ENCODE peak calls at places on chromosomes 1 and 21, in ten cellular contexts. One of them, this sample, is unnamed.

GRCh38 chr1:49556676-49557234 is 467.0 kb downstream of the AGBL4 start:
- DNase-seq in hippocampal formation: no peak
- DNase-seq in RPMI8226: no peak
- DNase-seq in T-helper 2 cell: no peak
- DNase-seq in NCI-H1092: no peak
- DNase-seq in RWPE1: no peak
- DNase-seq in stimulated activated CD4-positive, alpha-beta T cell treated with anti-CD3 and anti-CD28 coated beads, Interleukin-4, amount 100 ng/mL, for 48 hours: no peak
- DNase-seq in A549: no peak
- DNase-seq in CD4-positive, alpha-beta memory T cell: no peak
- DNase-seq in NCI-H524 treated with DMSO at 0.1 percent for 48 hours: no peak
- DNase-seq in this sample: no peak

GRCh38 chr1:214270097-214270635 is 10.8 kb upstream of the SMYD2 start:
- DNase-seq in hippocampal formation: no peak
- DNase-seq in RWPE1: no peak
- DNase-seq in CD4-positive, alpha-beta memory T cell: no peak
- DNase-seq in A549: no peak
- DNase-seq in T-helper 2 cell: no peak
- DNase-seq in stimulated activated CD4-positive, alpha-beta T cell treated with anti-CD3 and anti-CD28 coated beads, Interleukin-4, amount 100 ng/mL, for 48 hours: no peak
- DNase-seq in NCI-H1092: no peak
- DNase-seq in NCI-H524 treated with DMSO at 0.1 percent for 48 hours: no peak
- DNase-seq in RPMI8226: no peak
- DNase-seq in this sample: no peak

GRCh38 chr1:45859221-45859620 is 55.8 kb downstream of the MAST2 start:
- DNase-seq in NCI-H524 treated with DMSO at 0.1 percent for 48 hours: no peak
- DNase-seq in RPMI8226: no peak
- DNase-seq in T-helper 2 cell: no peak
- DNase-seq in hippocampal formation: no peak
- DNase-seq in stimulated activated CD4-positive, alpha-beta T cell treated with anti-CD3 and anti-CD28 coated beads, Interleukin-4, amount 100 ng/mL, for 48 hours: no peak
- DNase-seq in CD4-positive, alpha-beta memory T cell: no peak
- DNase-seq in NCI-H1092: no peak
- DNase-seq in RWPE1: no peak
- DNase-seq in A549: no peak
- DNase-seq in this sample: no peak

GRCh38 chr1:190633488-190633887 is 155.8 kb upstream of the BRINP3 start:
- DNase-seq in stimulated activated CD4-positive, alpha-beta T cell treated with anti-CD3 and anti-CD28 coated beads, Interleukin-4, amount 100 ng/mL, for 48 hours: no peak
- DNase-seq in hippocampal formation: no peak
- DNase-seq in A549: no peak
- DNase-seq in RPMI8226: no peak
- DNase-seq in T-helper 2 cell: no peak
- DNase-seq in NCI-H1092: no peak
- DNase-seq in NCI-H524 treated with DMSO at 0.1 percent for 48 hours: no peak
- DNase-seq in CD4-positive, alpha-beta memory T cell: no peak
- DNase-seq in RWPE1: no peak
- DNase-seq in this sample: no peak

GRCh38 chr1:38028105-38028591 is 15.6 kb downstream of the UTP11 start:
- DNase-seq in hippocampal formation: no peak
- DNase-seq in RWPE1: peak
- DNase-seq in A549: no peak
- DNase-seq in NCI-H1092: no peak
- DNase-seq in T-helper 2 cell: no peak
- DNase-seq in stimulated activated CD4-positive, alpha-beta T cell treated with anti-CD3 and anti-CD28 coated beads, Interleukin-4, amount 100 ng/mL, for 48 hours: peak
- DNase-seq in CD4-positive, alpha-beta memory T cell: no peak
- DNase-seq in RPMI8226: peak
- DNase-seq in NCI-H524 treated with DMSO at 0.1 percent for 48 hours: no peak
- DNase-seq in this sample: no peak

GRCh38 chr21:15009964-15010363 is 54.8 kb downstream of the NRIP1 start:
- DNase-seq in T-helper 2 cell: no peak
- DNase-seq in RPMI8226: no peak
- DNase-seq in CD4-positive, alpha-beta memory T cell: no peak
- DNase-seq in NCI-H1092: no peak
- DNase-seq in hippocampal formation: no peak
- DNase-seq in stimulated activated CD4-positive, alpha-beta T cell treated with anti-CD3 and anti-CD28 coated beads, Interleukin-4, amount 100 ng/mL, for 48 hours: no peak
- DNase-seq in NCI-H524 treated with DMSO at 0.1 percent for 48 hours: no peak
- DNase-seq in A549: no peak
- DNase-seq in RWPE1: no peak
- DNase-seq in this sample: peak

GRCh38 chr1:165886988-165887387 is 59.6 kb downstream of the UCK2 start:
- DNase-seq in stimulated activated CD4-positive, alpha-beta T cell treated with anti-CD3 and anti-CD28 coated beads, Interleukin-4, amount 100 ng/mL, for 48 hours: no peak
- DNase-seq in hippocampal formation: no peak
- DNase-seq in NCI-H524 treated with DMSO at 0.1 percent for 48 hours: no peak
- DNase-seq in RPMI8226: no peak
- DNase-seq in NCI-H1092: no peak
- DNase-seq in CD4-positive, alpha-beta memory T cell: no peak
- DNase-seq in RWPE1: no peak
- DNase-seq in A549: no peak
- DNase-seq in T-helper 2 cell: no peak
- DNase-seq in this sample: no peak

GRCh38 chr1:201405484-201405831 is 6.3 kb upstream of the LAD1 start:
- DNase-seq in hippocampal formation: no peak
- DNase-seq in RWPE1: no peak
- DNase-seq in A549: peak
- DNase-seq in RPMI8226: no peak
- DNase-seq in CD4-positive, alpha-beta memory T cell: no peak
- DNase-seq in stimulated activated CD4-positive, alpha-beta T cell treated with anti-CD3 and anti-CD28 coated beads, Interleukin-4, amount 100 ng/mL, for 48 hours: no peak
- DNase-seq in T-helper 2 cell: no peak
- DNase-seq in NCI-H1092: no peak
- DNase-seq in NCI-H524 treated with DMSO at 0.1 percent for 48 hours: no peak
- DNase-seq in this sample: no peak

GRCh38 chr1:228174482-228175315 is 9.1 kb downstream of the IBA57 start:
- DNase-seq in A549: peak
- DNase-seq in RWPE1: peak
- DNase-seq in stimulated activated CD4-positive, alpha-beta T cell treated with anti-CD3 and anti-CD28 coated beads, Interleukin-4, amount 100 ng/mL, for 48 hours: no peak
- DNase-seq in RPMI8226: peak
- DNase-seq in NCI-H1092: no peak
- DNase-seq in hippocampal formation: no peak
- DNase-seq in CD4-positive, alpha-beta memory T cell: peak
- DNase-seq in T-helper 2 cell: peak
- DNase-seq in NCI-H524 treated with DMSO at 0.1 percent for 48 hours: no peak
- DNase-seq in this sample: no peak

GRCh38 chr1:30008372-30008997 is 714.9 kb downstream of the MATN1 start:
- DNase-seq in RPMI8226: no peak
- DNase-seq in NCI-H524 treated with DMSO at 0.1 percent for 48 hours: no peak
- DNase-seq in T-helper 2 cell: no peak
- DNase-seq in A549: no peak
- DNase-seq in hippocampal formation: no peak
- DNase-seq in CD4-positive, alpha-beta memory T cell: no peak
- DNase-seq in stimulated activated CD4-positive, alpha-beta T cell treated with anti-CD3 and anti-CD28 coated beads, Interleukin-4, amount 100 ng/mL, for 48 hours: no peak
- DNase-seq in NCI-H1092: no peak
- DNase-seq in RWPE1: no peak
- DNase-seq in this sample: no peak

GRCh38 chr1:79448426-79448825 is 441.9 kb upstream of the ADGRL4 start:
- DNase-seq in T-helper 2 cell: no peak
- DNase-seq in CD4-positive, alpha-beta memory T cell: no peak
- DNase-seq in stimulated activated CD4-positive, alpha-beta T cell treated with anti-CD3 and anti-CD28 coated beads, Interleukin-4, amount 100 ng/mL, for 48 hours: no peak
- DNase-seq in RWPE1: no peak
- DNase-seq in NCI-H1092: no peak
- DNase-seq in hippocampal formation: no peak
- DNase-seq in A549: no peak
- DNase-seq in NCI-H524 treated with DMSO at 0.1 percent for 48 hours: no peak
- DNase-seq in RPMI8226: no peak
- DNase-seq in this sample: no peak

GRCh38 chr21:35828161-35828560 is 232.2 kb downstream of the SETD4 start:
- DNase-seq in CD4-positive, alpha-beta memory T cell: no peak
- DNase-seq in NCI-H524 treated with DMSO at 0.1 percent for 48 hours: no peak
- DNase-seq in T-helper 2 cell: no peak
- DNase-seq in NCI-H1092: no peak
- DNase-seq in RWPE1: no peak
- DNase-seq in RPMI8226: no peak
- DNase-seq in A549: no peak
- DNase-seq in hippocampal formation: no peak
- DNase-seq in stimulated activated CD4-positive, alpha-beta T cell treated with anti-CD3 and anti-CD28 coated beads, Interleukin-4, amount 100 ng/mL, for 48 hours: no peak
- DNase-seq in this sample: no peak

GRCh38 chr1:116318897-116319296 is 54.1 kb upstream of the ATP1A1 start:
- DNase-seq in CD4-positive, alpha-beta memory T cell: no peak
- DNase-seq in NCI-H1092: no peak
- DNase-seq in T-helper 2 cell: no peak
- DNase-seq in stimulated activated CD4-positive, alpha-beta T cell treated with anti-CD3 and anti-CD28 coated beads, Interleukin-4, amount 100 ng/mL, for 48 hours: no peak
- DNase-seq in A549: no peak
- DNase-seq in NCI-H524 treated with DMSO at 0.1 percent for 48 hours: no peak
- DNase-seq in RWPE1: no peak
- DNase-seq in RPMI8226: no peak
- DNase-seq in hippocampal formation: no peak
- DNase-seq in this sample: no peak

GRCh38 chr1:35500439-35500838 is 56.8 kb downstream of the KIAA0319L start:
- DNase-seq in CD4-positive, alpha-beta memory T cell: no peak
- DNase-seq in NCI-H524 treated with DMSO at 0.1 percent for 48 hours: no peak
- DNase-seq in A549: no peak
- DNase-seq in NCI-H1092: no peak
- DNase-seq in T-helper 2 cell: no peak
- DNase-seq in hippocampal formation: no peak
- DNase-seq in RPMI8226: no peak
- DNase-seq in RWPE1: no peak
- DNase-seq in stimulated activated CD4-positive, alpha-beta T cell treated with anti-CD3 and anti-CD28 coated beads, Interleukin-4, amount 100 ng/mL, for 48 hours: no peak
- DNase-seq in this sample: no peak

GRCh38 chr1:202189919-202190715 is 3.5 kb upstream of the LGR6 start:
- DNase-seq in NCI-H524 treated with DMSO at 0.1 percent for 48 hours: no peak
- DNase-seq in NCI-H1092: no peak
- DNase-seq in T-helper 2 cell: no peak
- DNase-seq in A549: no peak
- DNase-seq in hippocampal formation: no peak
- DNase-seq in stimulated activated CD4-positive, alpha-beta T cell treated with anti-CD3 and anti-CD28 coated beads, Interleukin-4, amount 100 ng/mL, for 48 hours: no peak
- DNase-seq in RWPE1: no peak
- DNase-seq in CD4-positive, alpha-beta memory T cell: no peak
- DNase-seq in RPMI8226: peak
- DNase-seq in this sample: no peak

GRCh38 chr1:18948913-18949688 is 7.4 kb downstream of the IFFO2 start:
- DNase-seq in stimulated activated CD4-positive, alpha-beta T cell treated with anti-CD3 and anti-CD28 coated beads, Interleukin-4, amount 100 ng/mL, for 48 hours: no peak
- DNase-seq in RWPE1: no peak
- DNase-seq in T-helper 2 cell: no peak
- DNase-seq in NCI-H1092: no peak
- DNase-seq in A549: no peak
- DNase-seq in hippocampal formation: no peak
- DNase-seq in RPMI8226: no peak
- DNase-seq in CD4-positive, alpha-beta memory T cell: no peak
- DNase-seq in NCI-H524 treated with DMSO at 0.1 percent for 48 hours: no peak
- DNase-seq in this sample: no peak

GRCh38 chr1:40897499-40897898 is 35.3 kb upstream of the CITED4 start:
- DNase-seq in T-helper 2 cell: no peak
- DNase-seq in RPMI8226: no peak
- DNase-seq in RWPE1: peak
- DNase-seq in stimulated activated CD4-positive, alpha-beta T cell treated with anti-CD3 and anti-CD28 coated beads, Interleukin-4, amount 100 ng/mL, for 48 hours: no peak
- DNase-seq in CD4-positive, alpha-beta memory T cell: no peak
- DNase-seq in NCI-H524 treated with DMSO at 0.1 percent for 48 hours: no peak
- DNase-seq in A549: peak
- DNase-seq in hippocampal formation: no peak
- DNase-seq in NCI-H1092: no peak
- DNase-seq in this sample: no peak

GRCh38 chr1:64969305-64970066 is 3.1 kb upstream of the JAK1 start:
- DNase-seq in NCI-H1092: no peak
- DNase-seq in RWPE1: no peak
- DNase-seq in CD4-positive, alpha-beta memory T cell: no peak
- DNase-seq in T-helper 2 cell: no peak
- DNase-seq in A549: no peak
- DNase-seq in RPMI8226: no peak
- DNase-seq in NCI-H524 treated with DMSO at 0.1 percent for 48 hours: no peak
- DNase-seq in stimulated activated CD4-positive, alpha-beta T cell treated with anti-CD3 and anti-CD28 coated beads, Interleukin-4, amount 100 ng/mL, for 48 hours: no peak
- DNase-seq in hippocampal formation: no peak
- DNase-seq in this sample: no peak

GRCh38 chr21:38229260-38229877 is 27.4 kb upstream of the KCNJ15 start:
- DNase-seq in CD4-positive, alpha-beta memory T cell: no peak
- DNase-seq in T-helper 2 cell: no peak
- DNase-seq in RWPE1: no peak
- DNase-seq in A549: no peak
- DNase-seq in RPMI8226: no peak
- DNase-seq in NCI-H524 treated with DMSO at 0.1 percent for 48 hours: no peak
- DNase-seq in NCI-H1092: no peak
- DNase-seq in stimulated activated CD4-positive, alpha-beta T cell treated with anti-CD3 and anti-CD28 coated beads, Interleukin-4, amount 100 ng/mL, for 48 hours: no peak
- DNase-seq in hippocampal formation: no peak
- DNase-seq in this sample: no peak

This sample was measured in AG09319.